ENCODE peak calls at places on chromosomes 6 and 20, in five cellular contexts. R is AG04450, I is EH, S is GM19239, G is NCI-H226. H is an unnamed sample.

GRCh38 chr6:43947860-43948259 is 177.8 kb downstream of the VEGFA start:
- DNase-seq in R (no peak), I (no peak), S (no peak), G (no peak), H (no peak)

GRCh38 chr6:152226119-152226518 is 411.0 kb downstream of the SYNE1 start:
- DNase-seq in R (no peak), I (no peak), S (no peak), G (no peak), H (no peak)

GRCh38 chr6:141562181-141562800 is 570.4 kb upstream of the GJE1 start:
- DNase-seq in R (no peak), I (peak; percentile 36), S (no peak), G (no peak), H (no peak)

GRCh38 chr20:36454664-36455427 is 86.5 kb upstream of the MYL9 start:
- DNase-seq in R (no peak), I (peak; percentile 35), S (no peak), G (no peak), H (no peak)

GRCh38 chr6:12331951-12332749 is 42.0 kb downstream of the EDN1 start:
- DNase-seq in R (no peak), I (peak; percentile 67), S (no peak), G (peak; percentile 58), H (no peak)

GRCh38 chr6:119676971-119677370 is 327.4 kb upstream of the MAN1A1 start:
- DNase-seq in R (no peak), I (peak; percentile 9), S (no peak), G (no peak), H (no peak)

GRCh38 chr6:111870751-111871064 is 2.5 kb downstream of the FYN start:
- DNase-seq in R (no peak), I (no peak), S (no peak), G (no peak), H (no peak)

GRCh38 chr20:49146442-49146841 is 41.7 kb downstream of the STAU1 start:
- DNase-seq in R (no peak), I (no peak), S (no peak), G (no peak), H (no peak)

GRCh38 chr6:167090171-167090570 is 32.7 kb upstream of the CCR6 start:
- DNase-seq in R (no peak), I (no peak), S (no peak), G (no peak), H (no peak)

GRCh38 chr20:15860850-15861249 is 712.4 kb downstream of the KIF16B start:
- DNase-seq in R (no peak), I (no peak), S (no peak), G (no peak), H (no peak)

GRCh38 chr6:105607624-105608392 is 204.9 kb upstream of the PREP start:
- DNase-seq in R (no peak), I (peak; percentile 52), S (no peak), G (no peak), H (no peak)

GRCh38 chr6:132648356-132648755 is 10.6 kb downstream of the TAAR1 start:
- DNase-seq in R (no peak), I (peak; percentile 11), S (no peak), G (peak; percentile 52), H (peak; percentile 13)

GRCh38 chr6:169224185-169224695 is 29.4 kb downstream of the THBS2 start:
- DNase-seq in R (peak; percentile 47), I (peak; percentile 59), S (no peak), G (peak; percentile 73), H (no peak)

GRCh38 chr20:49484180-49485140 is 2.0 kb upstream of the KCNB1 start:
- DNase-seq in R (peak; percentile 32), I (peak; percentile 75), S (peak; percentile 71), G (peak; percentile 68), H (peak; percentile 39)

GRCh38 chr6:170181338-170181690 is 109.6 kb downstream of the DLL1 start:
- DNase-seq in R (no peak), I (no peak), S (no peak), G (no peak), H (no peak)

GRCh38 chr6:132888701-132889100 is 74.3 kb downstream of the RPS12 start:
- DNase-seq in R (peak; percentile 24), I (no peak), S (no peak), G (no peak), H (no peak)

GRCh38 chr6:157464653-157465535 is 83.9 kb downstream of the ZDHHC14 start:
- DNase-seq in R (no peak), I (peak; percentile 47), S (peak; percentile 12), G (no peak), H (no peak)

GRCh38 chr6:169452117-169452868 is 198.6 kb upstream of the THBS2 start:
- DNase-seq in R (peak; percentile 92), I (peak; percentile 96), S (no peak), G (peak; percentile 91), H (no peak)

GRCh38 chr6:155041781-155042279 is 46.7 kb downstream of the TIAM2 start:
- DNase-seq in R (no peak), I (no peak), S (no peak), G (no peak), H (no peak)

GRCh38 chr20:35326021-35326731 is 34.0 kb upstream of the FAM83C start:
- DNase-seq in R (no peak), I (peak; percentile 34), S (no peak), G (peak; percentile 88), H (no peak)

GRCh38 chr20:37238426-37238825 is 23.2 kb downstream of the GHRH start:
- DNase-seq in R (no peak), I (no peak), S (no peak), G (no peak), H (no peak)

GRCh38 chr20:24755411-24755922 is 193.6 kb upstream of the CST7 start:
- DNase-seq in R (no peak), I (no peak), S (no peak), G (no peak), H (no peak)

GRCh38 chr20:63386491-63386890 is 25.3 kb upstream of the CHRNA4 start:
- DNase-seq in R (no peak), I (no peak), S (no peak), G (no peak), H (no peak)

GRCh38 chr6:21887301-21888185 is 294.0 kb downstream of the SOX4 start:
- DNase-seq in R (no peak), I (peak; percentile 46), S (no peak), G (no peak), H (no peak)

GRCh38 chr6:75094614-75095321 is 111.1 kb downstream of the COL12A1 start:
- DNase-seq in R (peak; percentile 78), I (peak; percentile 93), S (no peak), G (no peak), H (no peak)

GRCh38 chr6:111478749-111479148 is 4.3 kb downstream of the REV3L start:
- DNase-seq in R (no peak), I (peak; percentile 73), S (no peak), G (peak; percentile 62), H (peak; percentile 37)

GRCh38 chr20:34716921-34717229 is 12.7 kb downstream of the TP53INP2 start:
- DNase-seq in R (no peak), I (no peak), S (no peak), G (no peak), H (no peak)

GRCh38 chr20:47843886-47844567 is 58.7 kb upstream of the SULF2 start:
- DNase-seq in R (no peak), I (no peak), S (no peak), G (peak; percentile 48), H (no peak)

GRCh38 chr20:62492711-62493110 is 16.9 kb upstream of the GATA5 start:
- DNase-seq in R (no peak), I (no peak), S (no peak), G (no peak), H (no peak)

GRCh38 chr20:6122873-6123649 is at the start of gene FERMT1:
- DNase-seq in R (no peak), I (peak; percentile 71), S (no peak), G (peak; percentile 67), H (no peak)